ENCODE peak calls at places on chromosomes 12 and 14, in ten cellular contexts. V, T, I, X, D, B, U, Y, H and C are unnamed samples.
A peak's percentile ranks its signal among the peaks of the same experiment; 100 is the strongest.

GRCh38 chr12:87848248-87848868 is 180.8 kb downstream of the C12orf50 start:
- DNase-seq in T (peak; percentile 27), X (peak; percentile 93), U (peak; percentile 72), I (no peak), D (peak; percentile 78), H (no peak), V (no peak), Y (peak; percentile 18), B (peak; percentile 69), C (no peak)

GRCh38 chr12:64459388-64460024 is 7.6 kb downstream of the TBK1 start:
- DNase-seq in H (no peak), I (no peak), T (no peak), B (peak; percentile 17), Y (no peak), D (no peak), U (peak; percentile 19), V (no peak), X (no peak), C (no peak)

GRCh38 chr14:66680216-66680615 is 172.3 kb downstream of the GPHN start:
- DNase-seq in I (no peak), H (no peak), U (no peak), B (no peak), D (no peak), X (no peak), Y (no peak), T (no peak), V (no peak), C (no peak)

GRCh38 chr14:75454963-75455546 is 27.2 kb downstream of the JDP2 start:
- DNase-seq in X (peak; percentile 95), T (peak; percentile 41), Y (no peak), V (no peak), B (no peak), I (no peak), D (peak; percentile 68), U (peak; percentile 79), H (no peak), C (peak; percentile 94)

GRCh38 chr12:108634225-108634795 is 616 bp upstream of the SELPLG start:
- DNase-seq in D (no peak), X (no peak), U (no peak), T (no peak), I (no peak), V (peak; percentile 54), H (no peak), B (no peak), Y (no peak), C (no peak)

GRCh38 chr14:100873083-100873482 is 30.4 kb downstream of the RTL1 start:
- DNase-seq in Y (no peak), D (no peak), I (peak; percentile 6), V (no peak), B (no peak), X (no peak), H (no peak), T (no peak), U (no peak), C (peak; percentile 27)

GRCh38 chr14:50025776-50026175 is 90.6 kb downstream of the VCPKMT start:
- DNase-seq in V (no peak), D (no peak), Y (no peak), I (no peak), B (no peak), T (no peak), U (peak; percentile 76), H (no peak), X (peak; percentile 66), C (no peak)

GRCh38 chr12:119061208-119061796 is 80.0 kb downstream of the SRRM4 start:
- DNase-seq in Y (peak; percentile 40), T (no peak), B (peak; percentile 91), H (no peak), X (peak; percentile 38), D (peak; percentile 83), I (no peak), U (peak; percentile 17), V (peak; percentile 86), C (peak; percentile 76)

GRCh38 chr14:34466691-34467090 is 4.7 kb upstream of the SPTSSA start:
- DNase-seq in X (no peak), H (no peak), V (no peak), Y (no peak), T (no peak), I (no peak), D (no peak), U (no peak), B (no peak), C (no peak)

GRCh38 chr12:25459541-25459951 is 93.5 kb downstream of the LMNTD1 start:
- DNase-seq in B (no peak), T (no peak), H (no peak), Y (no peak), U (no peak), V (peak; percentile 37), X (no peak), I (no peak), D (no peak), C (no peak)

GRCh38 chr14:21343035-21343794 is 40.6 kb downstream of the SUPT16H start:
- DNase-seq in T (no peak), I (no peak), B (no peak), X (peak; percentile 7), D (no peak), V (no peak), U (no peak), H (no peak), Y (no peak), C (no peak)

GRCh38 chr12:6460751-6461371 is 9.0 kb downstream of the TAPBPL start:
- DNase-seq in U (no peak), H (no peak), D (no peak), B (no peak), I (no peak), T (no peak), X (no peak), V (no peak), Y (no peak), C (no peak)

GRCh38 chr14:56199095-56199975 is 81.1 kb downstream of the PELI2 start:
- DNase-seq in B (no peak), D (peak; percentile 62), H (no peak), I (no peak), X (peak; percentile 99), U (peak; percentile 98), T (peak; percentile 86), V (no peak), Y (no peak), C (no peak)

GRCh38 chr14:36512585-36513003 is 7.4 kb downstream of the NKX2-1 start:
- DNase-seq in B (no peak), I (no peak), Y (no peak), U (no peak), X (no peak), D (no peak), V (no peak), H (no peak), T (no peak), C (no peak)

GRCh38 chr12:6891637-6892036 is 13.0 kb upstream of the LRRC23 start:
- DNase-seq in U (no peak), X (no peak), V (no peak), D (no peak), T (no peak), H (no peak), Y (no peak), I (no peak), B (no peak), C (peak; percentile 46)

GRCh38 chr12:57896437-57897201 is 44.7 kb upstream of the ATP23 start:
- DNase-seq in T (no peak), D (peak; percentile 82), B (peak; percentile 78), V (peak; percentile 81), H (peak; percentile 82), I (peak; percentile 73), Y (peak; percentile 83), X (peak; percentile 82), U (peak; percentile 75), C (peak; percentile 95)
- TF ChIP-seq CTCF in T (peak; percentile 50), D (peak; percentile 52), B (peak; percentile 19), V (peak; percentile 28), H (peak; percentile 69), I (no peak), Y (no peak), X (peak; percentile 58), U (peak; percentile 29), C (peak; percentile 42)

GRCh38 chr14:70955543-70956480 is 48.6 kb downstream of the PCNX1 start:
- DNase-seq in D (peak; percentile 36), H (no peak), T (no peak), X (peak; percentile 53), B (peak; percentile 41), Y (no peak), U (peak; percentile 55), I (no peak), V (no peak), C (no peak)
- TF ChIP-seq CTCF in D (peak; percentile 59), H (peak; percentile 56), T (peak; percentile 74), X (peak; percentile 82), B (peak; percentile 62), Y (no peak), U (peak; percentile 76), I (peak; percentile 19), V (peak; percentile 68), C (peak; percentile 62)

DNA sequence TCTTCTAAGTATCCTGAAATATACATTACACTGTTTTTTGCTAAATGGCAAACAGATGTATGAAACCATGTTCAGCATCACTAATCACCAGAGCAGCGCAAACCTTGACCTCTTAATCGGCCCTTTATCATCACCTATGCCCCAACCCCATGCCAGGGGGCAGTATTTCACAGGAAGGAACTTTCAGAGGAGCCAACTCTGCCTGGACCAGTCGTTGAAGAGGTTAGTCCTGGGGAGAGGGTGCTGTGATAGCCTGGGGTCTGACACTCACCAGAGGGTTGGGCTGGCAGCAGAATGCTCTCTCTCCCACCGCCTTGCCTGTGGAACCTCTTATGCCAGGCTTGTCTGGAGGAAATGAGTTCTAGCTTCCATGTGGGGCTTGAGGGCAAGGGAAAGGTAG is 411.7 kb downstream of the TMEM117 start:
- DNase-seq in Y (no peak), D (no peak), H (no peak), T (no peak), X (no peak), V (peak; percentile 56), U (no peak), B (peak; percentile 71), I (peak; percentile 24), C (no peak)
- TF ChIP-seq CTCF in Y (no peak), D (no peak), H (no peak), T (no peak), X (no peak), V (peak; percentile 75), U (peak; percentile 4), B (peak; percentile 72), I (peak; percentile 36), C (no peak)

GRCh38 chr12:75721790-75722189 is 210.4 kb upstream of the KRR1 start:
- DNase-seq in B (no peak), V (no peak), D (no peak), H (no peak), U (no peak), X (no peak), Y (no peak), I (no peak), T (no peak), C (no peak)

GRCh38 chr12:75717902-75718301 is 206.5 kb upstream of the KRR1 start:
- DNase-seq in Y (no peak), X (no peak), T (no peak), V (no peak), I (no peak), D (no peak), U (no peak), B (no peak), H (no peak), C (no peak)

GRCh38 chr12:75721231-75721641 is 209.8 kb upstream of the KRR1 start:
- DNase-seq in X (peak; percentile 44), U (peak; percentile 30), V (no peak), T (no peak), B (no peak), I (no peak), H (no peak), D (no peak), Y (no peak), C (no peak)

GRCh38 chr12:75722714-75723200 is 211.3 kb upstream of the KRR1 start:
- DNase-seq in H (no peak), T (peak; percentile 67), I (no peak), Y (peak; percentile 41), X (peak; percentile 92), D (peak; percentile 56), V (no peak), B (no peak), U (peak; percentile 96), C (no peak)

GRCh38 chr12:75720807-75721206 is 209.4 kb upstream of the KRR1 start:
- DNase-seq in V (peak; percentile 61), Y (no peak), H (no peak), D (no peak), I (no peak), X (no peak), B (peak; percentile 44), U (no peak), T (no peak), C (no peak)
- TF ChIP-seq CTCF in V (no peak), Y (no peak), H (no peak), D (no peak), I (no peak), X (no peak), B (no peak), U (no peak), T (no peak), C (no peak)